ENCODE peak calls at places on chromosomes 4 and X, in nine cellular contexts. I, R, Q, X, L, O, G, M and Y are unnamed samples.

GRCh38 chrX:112866175-112866574 is 25.5 kb upstream of the AMOT start:
- DNase-seq in I (no peak), R (no peak), Q (no peak), X (no peak), L (no peak), O (no peak), G (no peak), M (no peak), Y (no peak)

GRCh38 chr4:6932475-6932874 is 22.8 kb downstream of the TBC1D14 start:
- DNase-seq in I (no peak), R (no peak), Q (no peak), X (no peak), L (no peak), O (no peak), G (no peak), M (no peak), Y (no peak)

GRCh38 chr4:8080754-8081065 is 77.9 kb downstream of the ABLIM2 start:
- DNase-seq in I (no peak), R (no peak), Q (no peak), X (no peak), L (no peak), O (no peak), G (no peak), M (no peak), Y (no peak)

GRCh38 chr4:111512081-111512774 is 633.0 kb upstream of the FAM241A start:
- DNase-seq in I (no peak), R (no peak), Q (no peak), X (no peak), L (no peak), O (no peak), G (no peak), M (peak), Y (no peak)

GRCh38 chrX:121579016-121579760 is 531.8 kb downstream of the GLUD2 start:
- DNase-seq in I (no peak), R (no peak), Q (no peak), X (peak), L (no peak), O (no peak), G (no peak), M (peak), Y (no peak)

GRCh38 chr4:124019749-124020549 is 623.4 kb downstream of the SPRY1 start:
- DNase-seq in I (no peak), R (no peak), Q (no peak), X (peak), L (no peak), O (no peak), G (no peak), M (no peak), Y (no peak)

GRCh38 chr4:60223098-60223497 is 977.0 kb upstream of the ADGRL3 start:
- DNase-seq in I (no peak), R (no peak), Q (no peak), X (no peak), L (no peak), O (no peak), G (no peak), M (no peak), Y (no peak)

GRCh38 chrX:16484338-16484737 is 165.6 kb upstream of the S100G start:
- DNase-seq in I (no peak), R (no peak), Q (no peak), X (no peak), L (no peak), O (no peak), G (no peak), M (peak), Y (no peak)

GRCh38 chr4:94827481-94828110 is 69.8 kb downstream of the BMPR1B start:
- DNase-seq in I (no peak), R (no peak), Q (no peak), X (no peak), L (no peak), O (no peak), G (no peak), M (peak), Y (no peak)

GRCh38 chrX:120514236-120514635 is 45.1 kb upstream of the LAMP2 start:
- DNase-seq in I (no peak), R (no peak), Q (no peak), X (no peak), L (no peak), O (no peak), G (no peak), M (peak), Y (no peak)

GRCh38 chr4:167183036-167183435 is 51.3 kb downstream of the SPOCK3 start:
- DNase-seq in I (no peak), R (no peak), Q (no peak), X (no peak), L (no peak), O (no peak), G (no peak), M (no peak), Y (no peak)

GRCh38 chr4:107603430-107603829 is 116.6 kb downstream of the PAPSS1 start:
- DNase-seq in I (no peak), R (no peak), Q (no peak), X (no peak), L (no peak), O (no peak), G (no peak), M (no peak), Y (no peak)

GRCh38 chrX:47634871-47635575 is 5.3 kb upstream of the CFP start:
- DNase-seq in I (peak), R (no peak), Q (no peak), X (no peak), L (no peak), O (no peak), G (no peak), M (no peak), Y (no peak)

GRCh38 chrX:47632664-47633063 is 2.9 kb upstream of the CFP start:
- DNase-seq in I (no peak), R (no peak), Q (no peak), X (no peak), L (no peak), O (no peak), G (no peak), M (no peak), Y (no peak)

GRCh38 chrX:47638816-47639215 is 9.1 kb upstream of the CFP start:
- DNase-seq in I (no peak), R (no peak), Q (no peak), X (no peak), L (no peak), O (no peak), G (no peak), M (no peak), Y (no peak)

GRCh38 chrX:47633671-47634590 is 4.2 kb upstream of the CFP start:
- DNase-seq in I (no peak), R (no peak), Q (no peak), X (no peak), L (no peak), O (no peak), G (no peak), M (no peak), Y (no peak)

DNA sequence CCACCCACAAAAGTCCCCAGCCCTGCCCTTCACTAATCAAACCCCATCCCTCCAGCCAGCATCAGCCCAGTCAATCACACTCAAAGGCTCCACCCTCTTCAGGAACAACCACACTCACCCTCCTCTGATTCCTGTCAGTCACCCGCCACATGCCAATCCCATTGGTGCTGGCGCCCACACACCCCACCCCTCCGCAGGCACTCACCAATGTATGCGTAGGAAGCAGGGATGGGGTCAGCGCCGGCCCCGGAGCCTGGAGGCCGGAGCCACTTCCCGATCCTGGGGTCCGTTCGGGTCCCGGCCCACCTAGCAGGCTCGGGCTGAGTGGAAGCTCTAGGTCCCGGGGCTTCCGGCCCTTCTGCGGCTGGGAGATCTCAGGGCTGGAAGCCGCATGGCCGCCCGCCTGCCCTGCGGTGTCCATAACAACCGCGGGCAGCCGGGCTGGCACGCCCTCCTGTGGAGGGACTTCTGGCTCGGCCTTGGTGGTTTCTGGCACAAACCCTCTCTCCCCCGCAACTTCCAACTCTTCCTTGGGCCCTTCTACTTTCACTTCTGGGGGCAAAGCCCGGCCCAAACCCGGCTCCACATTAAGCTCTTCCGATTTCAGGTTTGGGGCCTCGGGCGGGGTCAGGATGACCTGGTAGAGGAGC is 7.9 kb upstream of the CFP start:
- DNase-seq in I (no peak), R (no peak), Q (no peak), X (no peak), L (peak), O (peak), G (no peak), M (no peak), Y (no peak)
- TF ChIP-seq CTCF in I (no peak), R (no peak), Q (peak), X (no peak), L (no peak), O (peak), G (no peak), M (no peak), Y (no peak)

DNA sequence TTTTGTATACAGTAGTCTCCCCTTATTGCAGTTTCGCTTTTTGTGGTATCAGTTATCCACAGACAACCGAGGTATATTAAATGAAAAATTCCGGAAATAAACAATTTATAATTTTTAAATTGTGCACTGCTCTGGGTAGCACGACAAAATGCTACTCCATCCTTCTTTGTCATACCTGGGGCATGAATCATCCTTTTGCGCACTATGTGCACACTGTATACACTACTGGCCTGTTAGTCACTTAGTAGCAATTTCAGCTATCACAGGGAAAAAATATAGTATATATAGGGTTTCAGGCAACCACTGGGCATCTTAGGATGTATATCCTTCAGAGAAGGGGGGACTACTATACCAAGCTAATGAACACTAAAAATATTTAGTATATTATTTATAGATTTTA is 198.8 kb upstream of the FAT4 start:
- DNase-seq in I (no peak), R (no peak), Q (no peak), X (no peak), L (no peak), O (no peak), G (no peak), M (no peak), Y (no peak)
- TF ChIP-seq CTCF in I (no peak), R (no peak), Q (no peak), X (no peak), L (no peak), O (no peak), G (no peak), M (no peak), Y (no peak)

GRCh38 chrX:149939271-149940014 is 1.2 kb upstream of the EOLA2 start:
- DNase-seq in I (peak), R (peak), Q (peak), X (peak), L (peak), O (peak), G (peak), M (peak), Y (peak)

GRCh38 chrX:149940015-149940716 is 1.9 kb upstream of the EOLA2 start:
- DNase-seq in I (peak), R (peak), Q (peak), X (peak), L (peak), O (peak), G (peak), M (peak), Y (peak)

GRCh38 chrX:149937881-149938426 is 337 bp downstream of the EOLA2 start:
- DNase-seq in I (peak), R (peak), Q (peak), X (no peak), L (no peak), O (peak), G (peak), M (no peak), Y (no peak)

DNA sequence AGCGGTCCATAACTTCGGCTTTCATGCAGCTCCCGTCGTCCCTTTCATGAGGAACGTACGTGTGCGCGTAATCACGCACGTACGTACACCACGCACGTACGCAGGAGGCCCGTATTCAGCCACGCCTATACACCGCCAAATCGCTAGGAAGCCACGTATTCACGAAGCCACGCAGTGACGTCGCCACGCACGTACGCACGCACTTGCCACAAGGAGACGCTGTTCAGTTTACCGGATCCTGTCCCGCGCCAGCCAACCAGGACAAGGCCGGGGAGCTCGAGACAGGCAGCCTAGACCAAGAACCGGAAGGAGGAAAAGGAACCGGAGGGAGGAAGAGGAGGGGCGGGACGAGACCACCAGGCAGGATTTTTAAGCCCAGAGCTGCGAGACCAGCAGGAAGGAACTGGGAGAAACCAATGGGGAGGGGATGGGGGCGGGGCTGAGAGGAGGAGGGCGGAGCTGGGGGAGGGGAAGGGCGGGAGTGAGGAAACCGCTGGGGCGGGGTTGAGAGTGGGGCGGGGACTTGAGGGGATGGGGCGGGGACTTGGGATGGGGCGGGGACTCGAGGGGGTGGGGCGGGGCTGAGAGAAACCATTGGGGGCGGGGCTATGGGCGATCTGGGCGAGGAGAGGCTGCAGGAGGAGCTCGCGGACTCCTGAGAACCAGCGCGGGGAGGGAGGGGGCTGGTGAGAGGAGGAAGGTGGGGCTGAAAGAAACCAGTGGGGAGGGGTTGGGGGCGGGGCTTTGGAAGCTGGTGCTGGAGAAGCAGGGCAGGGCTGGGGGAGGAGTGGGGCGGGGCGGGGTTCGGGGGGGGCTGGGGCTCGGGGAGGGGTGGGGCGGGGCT is at the start of gene EOLA2:
- DNase-seq in I (peak), R (peak), Q (peak), X (peak), L (peak), O (peak), G (peak), M (peak), Y (peak)
- TF ChIP-seq CTCF in I (peak), R (peak), Q (peak), X (peak), L (peak), O (peak), G (peak), M (peak), Y (no peak)

DNA sequence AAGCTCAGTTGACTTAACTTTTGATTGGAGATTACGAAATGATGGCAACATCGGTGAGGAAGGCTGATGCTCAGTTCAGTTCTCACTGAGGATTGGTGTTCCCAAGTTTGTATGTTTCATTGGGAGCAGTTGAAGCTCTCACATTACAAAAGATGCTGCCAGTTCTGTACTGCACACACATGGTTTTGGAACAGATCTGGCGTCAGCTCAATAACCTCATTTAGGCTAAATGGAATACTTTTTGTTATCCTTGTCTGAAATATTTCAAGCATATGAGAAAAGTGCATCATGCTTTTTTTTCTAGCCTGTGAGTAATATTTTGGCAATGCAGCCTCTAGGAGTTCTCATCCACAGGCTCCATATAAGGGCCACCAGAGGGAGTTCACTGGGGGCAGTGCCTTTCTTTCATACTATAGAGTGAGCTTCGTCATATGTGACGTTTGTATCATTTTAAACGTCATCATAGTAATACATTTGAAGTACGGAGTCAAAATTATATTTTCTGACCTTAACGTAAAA is 4.1 kb downstream of the ENPEP start:
- DNase-seq in I (no peak), R (no peak), Q (no peak), X (no peak), L (no peak), O (no peak), G (peak), M (peak), Y (no peak)
- TF ChIP-seq CTCF in I (no peak), R (no peak), Q (no peak), X (no peak), L (no peak), O (no peak), G (peak), M (peak), Y (no peak)

DNA sequence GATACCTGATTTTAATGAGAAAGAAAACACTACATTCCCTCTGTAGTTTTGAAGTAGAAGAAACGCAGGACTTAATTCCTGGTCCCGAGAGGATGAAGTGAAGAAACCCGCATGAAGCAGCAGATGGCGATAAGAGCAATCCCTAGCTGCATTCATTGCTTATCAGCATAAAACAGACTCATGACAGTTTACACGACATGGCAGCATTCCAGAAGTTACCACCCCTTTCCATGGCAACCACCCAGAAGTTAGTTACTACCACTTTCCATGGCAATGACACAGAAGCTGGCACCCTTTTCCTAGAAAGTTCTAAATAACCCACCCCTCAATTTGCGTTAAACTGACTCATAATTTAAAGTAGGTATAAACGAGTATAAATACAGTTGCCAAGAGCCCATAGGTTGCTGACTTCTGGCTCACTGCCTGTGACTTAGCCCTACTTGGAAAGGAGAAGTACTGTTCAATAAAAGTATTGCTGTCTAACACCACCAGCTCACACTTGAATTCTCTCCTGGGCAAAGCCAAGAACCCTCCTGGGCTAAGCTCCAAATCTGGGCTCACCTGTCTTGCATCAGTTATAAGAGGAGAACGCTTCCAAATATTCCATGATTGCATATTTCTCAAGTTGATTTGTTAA is 5.5 kb upstream of the XAGE2 start:
- DNase-seq in I (no peak), R (no peak), Q (no peak), X (no peak), L (no peak), O (no peak), G (no peak), M (no peak), Y (no peak)
- TF ChIP-seq CTCF in I (no peak), R (no peak), Q (no peak), X (no peak), L (no peak), O (no peak), G (no peak), M (peak), Y (no peak)

GRCh38 chrX:29903365-29903764 is 312.0 kb upstream of the MAGEB2 start:
- DNase-seq in I (no peak), R (no peak), Q (no peak), X (no peak), L (no peak), O (no peak), G (no peak), M (no peak), Y (no peak)
- TF ChIP-seq CTCF in I (no peak), R (no peak), Q (peak), X (no peak), L (no peak), O (peak), G (no peak), M (peak), Y (no peak)

DNA sequence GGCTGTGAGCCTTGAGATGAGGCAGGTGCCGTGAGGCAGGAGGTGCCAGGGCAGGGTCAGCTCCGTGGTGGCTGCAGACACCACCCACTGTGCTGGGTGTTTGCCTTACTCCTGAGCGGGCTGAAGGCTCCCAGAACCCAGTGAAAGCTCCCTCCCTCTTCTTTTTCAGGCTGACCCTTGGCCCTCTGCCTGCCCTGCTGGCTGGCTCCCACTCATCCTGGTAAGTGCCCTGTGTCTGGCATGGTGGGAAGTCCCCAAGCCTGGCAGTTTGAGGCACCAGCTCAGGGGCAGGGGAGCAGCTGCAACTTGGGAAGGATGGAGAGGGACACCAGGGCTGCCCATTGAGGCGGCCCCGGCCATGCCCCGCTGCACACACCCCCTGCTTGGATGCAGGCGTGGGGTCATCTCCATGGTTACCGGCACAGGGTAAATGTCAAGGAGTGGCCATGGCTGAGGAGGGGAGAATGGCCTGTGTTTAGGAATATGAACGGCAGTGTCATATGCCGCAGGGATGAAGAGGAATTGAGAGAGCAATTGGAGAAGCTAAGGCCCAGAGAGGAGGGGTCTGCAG is 16.8 kb downstream of the SH3BP2 start:
- DNase-seq in I (no peak), R (no peak), Q (no peak), X (no peak), L (no peak), O (no peak), G (no peak), M (no peak), Y (no peak)
- TF ChIP-seq CTCF in I (no peak), R (no peak), Q (no peak), X (no peak), L (no peak), O (no peak), G (no peak), M (no peak), Y (no peak)